ENCODE peak calls at places on chromosomes 12 and 14, in four cellular contexts. R is left lung, C is GM12864, H is nephron progenitor cell. Y is an unnamed sample.

GRCh38 chr12:109580272-109580671 is 6.7 kb downstream of the MVK start:
- DNase-seq in H (no peak), R (no peak), C (no peak), Y (no peak)

GRCh38 chr14:20493634-20494033 is 11.7 kb upstream of the RNASE10 start:
- DNase-seq in R (no peak), H (no peak), C (no peak), Y (no peak)

GRCh38 chr12:737117-737739 is 15.2 kb upstream of the WNK1 start:
- DNase-seq in H (no peak), R (no peak), C (no peak), Y (no peak)

GRCh38 chr12:58804749-58805148 is 115.6 kb downstream of the LRIG3 start:
- DNase-seq in H (no peak), C (no peak), R (no peak), Y (no peak)

GRCh38 chr12:47943492-47944359 is 19.7 kb upstream of the TMEM106C start:
- DNase-seq in R (no peak), C (no peak), H (no peak), Y (no peak)

GRCh38 chr12:133105620-133106019 is 24.5 kb downstream of the ZNF891 start:
- DNase-seq in R (no peak), C (no peak), H (no peak), Y (no peak)

GRCh38 chr12:62640910-62641448 is 174.4 kb downstream of the MON2 start:
- DNase-seq in C (peak; percentile 40), R (no peak), H (no peak), Y (no peak)

GRCh38 chr12:27975222-27976136 is 2.9 kb upstream of the PTHLH start:
- DNase-seq in H (peak; percentile 73), R (peak; percentile 77), C (no peak), Y (peak; percentile 38)

GRCh38 chr12:103841690-103842584 is 903 bp upstream of the NT5DC3 start:
- DNase-seq in H (peak; percentile 71), R (peak; percentile 88), C (no peak), Y (peak; percentile 49)

GRCh38 chr14:78758333-78758732 is 588.2 kb downstream of the NRXN3 start:
- DNase-seq in H (peak; percentile 16), R (no peak), C (peak; percentile 5), Y (no peak)

GRCh38 chr12:50344245-50344644 is 52.2 kb downstream of the FAM186A start:
- DNase-seq in C (no peak), R (no peak), H (no peak), Y (no peak)

GRCh38 chr14:32417956-32418552 is 89.0 kb downstream of the AKAP6 start:
- DNase-seq in C (no peak), R (no peak), H (no peak), Y (no peak)

GRCh38 chr12:105740970-105741725 is 397.6 kb downstream of the NUAK1 start:
- DNase-seq in C (no peak), R (no peak), H (no peak), Y (no peak)

GRCh38 chr12:127422935-127423585 is 843.9 kb upstream of the TMEM132C start:
- DNase-seq in C (no peak), H (no peak), R (no peak), Y (no peak)

GRCh38 chr12:114263031-114263825 is 142.7 kb downstream of the TBX5 start:
- DNase-seq in R (no peak), C (no peak), H (no peak), Y (no peak)

DNA sequence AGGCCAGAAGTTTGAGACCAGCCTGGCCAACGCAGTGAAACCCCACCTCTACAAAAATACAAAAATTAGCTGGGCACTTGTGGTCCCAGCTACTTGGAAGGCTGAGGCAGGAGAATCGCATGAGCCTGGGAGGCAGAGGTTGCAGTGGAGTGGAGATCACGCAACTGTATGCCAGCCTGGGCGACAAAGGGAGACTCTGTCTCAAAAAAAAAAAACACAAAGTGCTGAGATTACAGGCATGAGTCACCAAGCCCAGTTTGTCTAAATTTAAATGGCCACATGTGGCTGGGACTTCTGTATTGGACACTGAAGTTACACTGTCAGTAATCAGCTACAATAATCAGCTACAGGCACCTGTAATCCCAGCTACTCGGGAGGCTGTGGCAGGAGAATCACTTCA is 100.9 kb upstream of the AEBP2 start:
- DNase-seq in H (no peak), R (no peak), C (no peak), Y (no peak)
- TF ChIP-seq CTCF in H (no peak), R (no peak), C (no peak), Y (no peak)

GRCh38 chr12:121649819-121650353 is 19.6 kb downstream of the MORN3 start:
- DNase-seq in C (no peak), H (no peak), R (peak; percentile 13), Y (no peak)
- TF ChIP-seq CTCF in C (no peak), H (no peak), R (no peak), Y (no peak)

GRCh38 chr12:51346581-51346980 is at the start of gene CELA1:
- DNase-seq in R (no peak), C (no peak), H (no peak), Y (no peak)

GRCh38 chr12:51348116-51348515 is 1.6 kb upstream of the CELA1 start:
- DNase-seq in R (no peak), C (no peak), H (no peak), Y (no peak)

GRCh38 chr12:51349026-51349425 is 2.5 kb upstream of the CELA1 start:
- DNase-seq in H (no peak), R (no peak), C (no peak), Y (no peak)

GRCh38 chr12:51357374-51358047 is 11.0 kb upstream of the CELA1 start:
- DNase-seq in C (peak; percentile 25), R (no peak), H (no peak), Y (no peak)

GRCh38 chr12:51351913-51352532 is 5.5 kb upstream of the CELA1 start:
- DNase-seq in R (no peak), H (peak; percentile 68), C (no peak), Y (peak; percentile 54)
- TF ChIP-seq CTCF in R (peak; percentile 34), H (peak; percentile 77), C (peak; percentile 74), Y (peak; percentile 57)

GRCh38 chr12:5177096-5177495 is 133.4 kb downstream of the KCNA5 start:
- DNase-seq in H (no peak), R (no peak), C (no peak), Y (no peak)
- TF ChIP-seq CTCF in H (no peak), R (no peak), C (no peak), Y (no peak)

GRCh38 chr14:103086771-103087342 is 2.8 kb downstream of the LBHD2 start:
- DNase-seq in R (peak; percentile 65), H (no peak), C (no peak), Y (no peak)

GRCh38 chr14:103087343-103087835 is 3.4 kb downstream of the LBHD2 start:
- DNase-seq in R (peak; percentile 57), C (no peak), H (peak; percentile 53), Y (no peak)

GRCh38 chr14:103081951-103082350 is 2.1 kb upstream of the LBHD2 start:
- DNase-seq in H (no peak), R (no peak), C (no peak), Y (no peak)

GRCh38 chr14:103084021-103084919 is at the start of gene LBHD2:
- DNase-seq in H (peak; percentile 56), R (peak; percentile 79), C (no peak), Y (no peak)

GRCh38 chr14:103085106-103086091 is 1.4 kb downstream of the LBHD2 start:
- DNase-seq in R (peak; percentile 78), C (no peak), H (no peak), Y (no peak)
- TF ChIP-seq CTCF in R (no peak), C (peak; percentile 14), H (peak; percentile 16), Y (no peak)

DNA sequence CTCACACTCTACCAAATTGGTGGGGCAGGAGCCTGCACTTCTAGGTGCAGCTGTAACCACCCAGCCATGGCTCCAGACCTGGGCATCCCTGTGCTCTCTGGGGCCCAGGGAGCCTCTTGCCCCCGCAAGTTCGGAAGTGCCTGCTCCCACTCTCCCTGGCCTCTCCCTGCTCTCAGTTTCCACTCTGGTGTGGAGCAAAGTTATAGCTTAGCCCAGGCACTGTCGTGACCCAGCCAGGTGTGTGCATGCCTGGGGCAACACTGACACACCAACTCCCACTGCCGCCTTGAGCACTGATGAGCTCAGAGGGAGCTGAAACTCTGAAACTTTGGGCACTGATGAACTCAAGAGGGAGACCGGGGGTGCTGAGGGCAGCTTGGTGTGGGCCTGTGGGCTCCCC is 8.7 kb upstream of the FBXO33 start:
- DNase-seq in C (no peak), R (peak; percentile 38), H (no peak), Y (no peak)
- TF ChIP-seq CTCF in C (no peak), R (no peak), H (no peak), Y (no peak)

Y was measured in mesothelial cell of epicardium.